ENCODE peak calls at places on chromosomes 11 and 22, in five cellular contexts. One of them, this sample, is unnamed.

GRCh38 chr11:2472428-2473186 is 27.8 kb downstream of the KCNQ1 start:
- DNase-seq in NCI-H1436 treated with DMSO at 0.1 percent for 48 hours: no peak
- DNase-seq in GM18507: no peak
- DNase-seq in A549: no peak
- DNase-seq in left cardiac atrium: no peak
- DNase-seq in this sample: no peak

GRCh38 chr11:75734491-75735180 is 17.0 kb downstream of the MOGAT2 start:
- DNase-seq in NCI-H1436 treated with DMSO at 0.1 percent for 48 hours: no peak
- DNase-seq in GM18507: no peak
- DNase-seq in A549: no peak
- DNase-seq in left cardiac atrium: no peak
- DNase-seq in this sample: no peak

GRCh38 chr22:28855355-28856094 is 27.8 kb upstream of the ZNRF3 start:
- DNase-seq in NCI-H1436 treated with DMSO at 0.1 percent for 48 hours: no peak
- DNase-seq in GM18507: peak; percentile 50
- DNase-seq in A549: peak; percentile 71
- DNase-seq in left cardiac atrium: no peak
- DNase-seq in this sample: peak; percentile 26

GRCh38 chr11:62546244-62546936 is at the start of gene AHNAK:
- DNase-seq in NCI-H1436 treated with DMSO at 0.1 percent for 48 hours: no peak
- DNase-seq in GM18507: no peak
- DNase-seq in A549: peak; percentile 77
- DNase-seq in left cardiac atrium: peak; percentile 87
- DNase-seq in this sample: peak; percentile 66

GRCh38 chr11:131886201-131886600 is 515.8 kb downstream of the NTM start:
- DNase-seq in NCI-H1436 treated with DMSO at 0.1 percent for 48 hours: no peak
- DNase-seq in GM18507: no peak
- DNase-seq in A549: no peak
- DNase-seq in left cardiac atrium: no peak
- DNase-seq in this sample: no peak

GRCh38 chr11:20088368-20089260 is 71.7 kb downstream of the DBX1 start:
- DNase-seq in NCI-H1436 treated with DMSO at 0.1 percent for 48 hours: no peak
- DNase-seq in GM18507: no peak
- DNase-seq in A549: no peak
- DNase-seq in left cardiac atrium: no peak
- DNase-seq in this sample: no peak

GRCh38 chr22:19440411-19441195 is 6.9 kb downstream of the C22orf39 start:
- DNase-seq in NCI-H1436 treated with DMSO at 0.1 percent for 48 hours: no peak
- DNase-seq in GM18507: no peak
- DNase-seq in A549: no peak
- DNase-seq in left cardiac atrium: no peak
- DNase-seq in this sample: no peak

GRCh38 chr11:103085758-103086365 is 6.1 kb downstream of the DCUN1D5 start:
- DNase-seq in NCI-H1436 treated with DMSO at 0.1 percent for 48 hours: no peak
- DNase-seq in GM18507: no peak
- DNase-seq in A549: no peak
- DNase-seq in left cardiac atrium: no peak
- DNase-seq in this sample: no peak

GRCh38 chr22:39631381-39631780 is 60.8 kb downstream of the CACNA1I start:
- DNase-seq in NCI-H1436 treated with DMSO at 0.1 percent for 48 hours: no peak
- DNase-seq in GM18507: no peak
- DNase-seq in A549: no peak
- DNase-seq in left cardiac atrium: no peak
- DNase-seq in this sample: no peak

GRCh38 chr11:19722702-19723101 is 10.1 kb downstream of the NAV2 start:
- DNase-seq in NCI-H1436 treated with DMSO at 0.1 percent for 48 hours: no peak
- DNase-seq in GM18507: no peak
- DNase-seq in A549: no peak
- DNase-seq in left cardiac atrium: no peak
- DNase-seq in this sample: no peak

GRCh38 chr11:16928052-16928451 is 86.2 kb downstream of the PLEKHA7 start:
- DNase-seq in NCI-H1436 treated with DMSO at 0.1 percent for 48 hours: no peak
- DNase-seq in GM18507: no peak
- DNase-seq in A549: no peak
- DNase-seq in left cardiac atrium: no peak
- DNase-seq in this sample: no peak

This sample was measured in GM12892.